ENCODE peak calls at places on chromosomes 13 and 19, in seven cellular contexts. One of them, this sample, is unnamed.

GRCh38 chr13:114109646-114110045 is 22.8 kb downstream of the RASA3 start:
- DNase-seq in astrocyte of the hippocampus: no peak
- DNase-seq in Peyer's patch: no peak
- DNase-seq in activated CD4-positive, alpha-beta T cell treated with anti-CD3 and anti-CD28 coated beads, Interleukin-2, amount 10 ng/mL, durations not matched to agents 7 days and 5 days: peak
- DNase-seq in NCI-H1930: no peak
- DNase-seq in osteoblast: peak
- DNase-seq in NCI-H748 treated with DMSO at 0.1 percent for 48 hours: no peak
- DNase-seq in this sample: no peak

GRCh38 chr19:7620442-7621412 is 8.6 kb downstream of the XAB2 start:
- DNase-seq in astrocyte of the hippocampus: no peak
- DNase-seq in activated CD4-positive, alpha-beta T cell treated with anti-CD3 and anti-CD28 coated beads, Interleukin-2, amount 10 ng/mL, durations not matched to agents 7 days and 5 days: no peak
- DNase-seq in osteoblast: no peak
- DNase-seq in Peyer's patch: no peak
- DNase-seq in NCI-H1930: no peak
- DNase-seq in NCI-H748 treated with DMSO at 0.1 percent for 48 hours: no peak
- DNase-seq in this sample: no peak

GRCh38 chr13:39956036-39956435 is 300.6 kb downstream of the COG6 start:
- DNase-seq in activated CD4-positive, alpha-beta T cell treated with anti-CD3 and anti-CD28 coated beads, Interleukin-2, amount 10 ng/mL, durations not matched to agents 7 days and 5 days: peak
- DNase-seq in astrocyte of the hippocampus: no peak
- DNase-seq in Peyer's patch: no peak
- DNase-seq in osteoblast: no peak
- DNase-seq in NCI-H1930: no peak
- DNase-seq in NCI-H748 treated with DMSO at 0.1 percent for 48 hours: no peak
- DNase-seq in this sample: no peak

GRCh38 chr13:32211788-32212187 is 103.4 kb downstream of the ZAR1L start:
- DNase-seq in NCI-H748 treated with DMSO at 0.1 percent for 48 hours: no peak
- DNase-seq in osteoblast: peak
- DNase-seq in astrocyte of the hippocampus: peak
- DNase-seq in activated CD4-positive, alpha-beta T cell treated with anti-CD3 and anti-CD28 coated beads, Interleukin-2, amount 10 ng/mL, durations not matched to agents 7 days and 5 days: no peak
- DNase-seq in Peyer's patch: no peak
- DNase-seq in NCI-H1930: no peak
- DNase-seq in this sample: no peak

GRCh38 chr13:98976338-98976737 is 1.5 kb downstream of the DOCK9 start:
- DNase-seq in astrocyte of the hippocampus: no peak
- DNase-seq in NCI-H1930: no peak
- DNase-seq in NCI-H748 treated with DMSO at 0.1 percent for 48 hours: no peak
- DNase-seq in Peyer's patch: no peak
- DNase-seq in osteoblast: no peak
- DNase-seq in activated CD4-positive, alpha-beta T cell treated with anti-CD3 and anti-CD28 coated beads, Interleukin-2, amount 10 ng/mL, durations not matched to agents 7 days and 5 days: no peak
- DNase-seq in this sample: no peak

GRCh38 chr19:18895038-18895827 is 725 bp downstream of the CERS1 start:
- DNase-seq in activated CD4-positive, alpha-beta T cell treated with anti-CD3 and anti-CD28 coated beads, Interleukin-2, amount 10 ng/mL, durations not matched to agents 7 days and 5 days: no peak
- DNase-seq in osteoblast: peak
- DNase-seq in Peyer's patch: no peak
- DNase-seq in astrocyte of the hippocampus: peak
- DNase-seq in NCI-H748 treated with DMSO at 0.1 percent for 48 hours: peak
- DNase-seq in NCI-H1930: peak
- DNase-seq in this sample: no peak

GRCh38 chr19:50500060-50500752 is 10.8 kb downstream of the JOSD2 start:
- DNase-seq in NCI-H1930: peak
- DNase-seq in Peyer's patch: no peak
- DNase-seq in activated CD4-positive, alpha-beta T cell treated with anti-CD3 and anti-CD28 coated beads, Interleukin-2, amount 10 ng/mL, durations not matched to agents 7 days and 5 days: no peak
- DNase-seq in osteoblast: no peak
- DNase-seq in astrocyte of the hippocampus: peak
- DNase-seq in NCI-H748 treated with DMSO at 0.1 percent for 48 hours: no peak
- DNase-seq in this sample: no peak

GRCh38 chr13:110869231-110869804 is 45.6 kb downstream of the ANKRD10 start:
- DNase-seq in astrocyte of the hippocampus: no peak
- DNase-seq in activated CD4-positive, alpha-beta T cell treated with anti-CD3 and anti-CD28 coated beads, Interleukin-2, amount 10 ng/mL, durations not matched to agents 7 days and 5 days: no peak
- DNase-seq in osteoblast: no peak
- DNase-seq in NCI-H1930: no peak
- DNase-seq in Peyer's patch: no peak
- DNase-seq in NCI-H748 treated with DMSO at 0.1 percent for 48 hours: no peak
- DNase-seq in this sample: no peak

GRCh38 chr13:40052954-40053353 is 397.5 kb downstream of the COG6 start:
- DNase-seq in astrocyte of the hippocampus: no peak
- DNase-seq in Peyer's patch: no peak
- DNase-seq in osteoblast: no peak
- DNase-seq in NCI-H748 treated with DMSO at 0.1 percent for 48 hours: no peak
- DNase-seq in NCI-H1930: no peak
- DNase-seq in activated CD4-positive, alpha-beta T cell treated with anti-CD3 and anti-CD28 coated beads, Interleukin-2, amount 10 ng/mL, durations not matched to agents 7 days and 5 days: no peak
- DNase-seq in this sample: no peak

GRCh38 chr19:50607874-50608785 is 31.6 kb downstream of the SYT3 start:
- DNase-seq in NCI-H1930: peak
- DNase-seq in NCI-H748 treated with DMSO at 0.1 percent for 48 hours: no peak
- DNase-seq in osteoblast: peak
- DNase-seq in Peyer's patch: peak
- DNase-seq in astrocyte of the hippocampus: peak
- DNase-seq in activated CD4-positive, alpha-beta T cell treated with anti-CD3 and anti-CD28 coated beads, Interleukin-2, amount 10 ng/mL, durations not matched to agents 7 days and 5 days: peak
- DNase-seq in this sample: no peak

GRCh38 chr19:42560731-42561130 is 32.5 kb upstream of the CEACAM1 start:
- DNase-seq in astrocyte of the hippocampus: no peak
- DNase-seq in NCI-H748 treated with DMSO at 0.1 percent for 48 hours: no peak
- DNase-seq in NCI-H1930: no peak
- DNase-seq in Peyer's patch: no peak
- DNase-seq in activated CD4-positive, alpha-beta T cell treated with anti-CD3 and anti-CD28 coated beads, Interleukin-2, amount 10 ng/mL, durations not matched to agents 7 days and 5 days: no peak
- DNase-seq in osteoblast: peak
- DNase-seq in this sample: no peak

GRCh38 chr19:5447700-5448311 is 7.4 kb upstream of the ZNRF4 start:
- DNase-seq in astrocyte of the hippocampus: peak
- DNase-seq in activated CD4-positive, alpha-beta T cell treated with anti-CD3 and anti-CD28 coated beads, Interleukin-2, amount 10 ng/mL, durations not matched to agents 7 days and 5 days: no peak
- DNase-seq in Peyer's patch: no peak
- DNase-seq in NCI-H748 treated with DMSO at 0.1 percent for 48 hours: no peak
- DNase-seq in NCI-H1930: no peak
- DNase-seq in osteoblast: no peak
- DNase-seq in this sample: no peak

GRCh38 chr19:12872941-12873890 is 8.0 kb downstream of the DNASE2 start:
- DNase-seq in osteoblast: peak
- DNase-seq in astrocyte of the hippocampus: no peak
- DNase-seq in NCI-H1930: no peak
- DNase-seq in activated CD4-positive, alpha-beta T cell treated with anti-CD3 and anti-CD28 coated beads, Interleukin-2, amount 10 ng/mL, durations not matched to agents 7 days and 5 days: peak
- DNase-seq in Peyer's patch: peak
- DNase-seq in NCI-H748 treated with DMSO at 0.1 percent for 48 hours: no peak
- DNase-seq in this sample: peak

GRCh38 chr13:113959198-113959597 is 14.7 kb downstream of the C13orf46 start:
- DNase-seq in NCI-H748 treated with DMSO at 0.1 percent for 48 hours: no peak
- DNase-seq in NCI-H1930: no peak
- DNase-seq in astrocyte of the hippocampus: no peak
- DNase-seq in Peyer's patch: no peak
- DNase-seq in osteoblast: no peak
- DNase-seq in activated CD4-positive, alpha-beta T cell treated with anti-CD3 and anti-CD28 coated beads, Interleukin-2, amount 10 ng/mL, durations not matched to agents 7 days and 5 days: no peak
- DNase-seq in this sample: no peak

GRCh38 chr13:35930665-35931631 is 200.2 kb downstream of the DCLK1 start:
- DNase-seq in activated CD4-positive, alpha-beta T cell treated with anti-CD3 and anti-CD28 coated beads, Interleukin-2, amount 10 ng/mL, durations not matched to agents 7 days and 5 days: no peak
- DNase-seq in osteoblast: peak
- DNase-seq in astrocyte of the hippocampus: no peak
- DNase-seq in Peyer's patch: no peak
- DNase-seq in NCI-H748 treated with DMSO at 0.1 percent for 48 hours: no peak
- DNase-seq in NCI-H1930: peak
- DNase-seq in this sample: no peak

GRCh38 chr13:73366241-73366640 is 307.4 kb downstream of the KLF5 start:
- DNase-seq in activated CD4-positive, alpha-beta T cell treated with anti-CD3 and anti-CD28 coated beads, Interleukin-2, amount 10 ng/mL, durations not matched to agents 7 days and 5 days: no peak
- DNase-seq in astrocyte of the hippocampus: no peak
- DNase-seq in Peyer's patch: no peak
- DNase-seq in NCI-H1930: no peak
- DNase-seq in osteoblast: no peak
- DNase-seq in NCI-H748 treated with DMSO at 0.1 percent for 48 hours: no peak
- DNase-seq in this sample: no peak

GRCh38 chr13:109672545-109672944 is 113.8 kb downstream of the IRS2 start:
- DNase-seq in astrocyte of the hippocampus: peak
- DNase-seq in osteoblast: no peak
- DNase-seq in NCI-H1930: no peak
- DNase-seq in NCI-H748 treated with DMSO at 0.1 percent for 48 hours: no peak
- DNase-seq in Peyer's patch: no peak
- DNase-seq in activated CD4-positive, alpha-beta T cell treated with anti-CD3 and anti-CD28 coated beads, Interleukin-2, amount 10 ng/mL, durations not matched to agents 7 days and 5 days: no peak
- DNase-seq in this sample: no peak

GRCh38 chr13:87925006-87925405 is 253.8 kb downstream of the SLITRK5 start:
- DNase-seq in NCI-H748 treated with DMSO at 0.1 percent for 48 hours: no peak
- DNase-seq in osteoblast: no peak
- DNase-seq in astrocyte of the hippocampus: no peak
- DNase-seq in NCI-H1930: peak
- DNase-seq in activated CD4-positive, alpha-beta T cell treated with anti-CD3 and anti-CD28 coated beads, Interleukin-2, amount 10 ng/mL, durations not matched to agents 7 days and 5 days: no peak
- DNase-seq in Peyer's patch: no peak
- DNase-seq in this sample: no peak

GRCh38 chr13:52665325-52665724 is 12.7 kb downstream of the SUGT1 start:
- DNase-seq in osteoblast: peak
- DNase-seq in astrocyte of the hippocampus: peak
- DNase-seq in Peyer's patch: no peak
- DNase-seq in NCI-H748 treated with DMSO at 0.1 percent for 48 hours: peak
- DNase-seq in NCI-H1930: no peak
- DNase-seq in activated CD4-positive, alpha-beta T cell treated with anti-CD3 and anti-CD28 coated beads, Interleukin-2, amount 10 ng/mL, durations not matched to agents 7 days and 5 days: no peak
- DNase-seq in this sample: no peak

GRCh38 chr13:100542546-100543156 is 45.9 kb downstream of the GGACT start:
- DNase-seq in Peyer's patch: no peak
- DNase-seq in NCI-H748 treated with DMSO at 0.1 percent for 48 hours: no peak
- DNase-seq in osteoblast: peak
- DNase-seq in NCI-H1930: no peak
- DNase-seq in astrocyte of the hippocampus: peak
- DNase-seq in activated CD4-positive, alpha-beta T cell treated with anti-CD3 and anti-CD28 coated beads, Interleukin-2, amount 10 ng/mL, durations not matched to agents 7 days and 5 days: peak
- DNase-seq in this sample: no peak

GRCh38 chr13:110684388-110685056 is 21.4 kb downstream of the CARS2 start:
- DNase-seq in NCI-H1930: no peak
- DNase-seq in Peyer's patch: no peak
- DNase-seq in NCI-H748 treated with DMSO at 0.1 percent for 48 hours: no peak
- DNase-seq in activated CD4-positive, alpha-beta T cell treated with anti-CD3 and anti-CD28 coated beads, Interleukin-2, amount 10 ng/mL, durations not matched to agents 7 days and 5 days: no peak
- DNase-seq in astrocyte of the hippocampus: no peak
- DNase-seq in osteoblast: peak
- DNase-seq in this sample: no peak

GRCh38 chr19:50658438-50659317 is 9.4 kb downstream of the C19orf81 start:
- DNase-seq in Peyer's patch: peak
- DNase-seq in NCI-H1930: peak
- DNase-seq in osteoblast: peak
- DNase-seq in NCI-H748 treated with DMSO at 0.1 percent for 48 hours: peak
- DNase-seq in activated CD4-positive, alpha-beta T cell treated with anti-CD3 and anti-CD28 coated beads, Interleukin-2, amount 10 ng/mL, durations not matched to agents 7 days and 5 days: peak
- DNase-seq in astrocyte of the hippocampus: peak
- DNase-seq in this sample: no peak

GRCh38 chr13:33953781-33954180 is 135.8 kb downstream of the RFC3 start:
- DNase-seq in osteoblast: no peak
- DNase-seq in NCI-H1930: no peak
- DNase-seq in Peyer's patch: no peak
- DNase-seq in NCI-H748 treated with DMSO at 0.1 percent for 48 hours: no peak
- DNase-seq in astrocyte of the hippocampus: peak
- DNase-seq in activated CD4-positive, alpha-beta T cell treated with anti-CD3 and anti-CD28 coated beads, Interleukin-2, amount 10 ng/mL, durations not matched to agents 7 days and 5 days: no peak
- DNase-seq in this sample: no peak